ENCODE peak calls at places on chromosome 12, in six cellular contexts. J is CD8-positive, alpha-beta memory T cell; S is transverse colon; C is left ventricle myocardium inferior; A is mesenchymal stem cell; W is gastrocnemius medialis. F is an unnamed sample. For H3K36me3, the result is how much of the 10 kb centered on the place peaks cover.

GRCh38 chr12:2297004-2297403 is 244.2 kb downstream of the CACNA1C start:
- DNase-seq in J (no peak), C (no peak), S (no peak), A (no peak), W (no peak), F (no peak)

GRCh38 chr12:51009038-51009437 is 17.1 kb downstream of the SLC11A2 start:
- DNase-seq in J (peak), S (peak), A (no peak), W (peak), C (peak), F (no peak)

GRCh38 chr12:4292266-4293063 is 18.9 kb downstream of the CCND2 start:
- DNase-seq in W (no peak), C (no peak), J (no peak), A (no peak), S (no peak), F (no peak)

GRCh38 chr12:4918950-4919660 is 9.4 kb downstream of the KCNA1 start:
- DNase-seq in S (no peak), W (no peak), A (no peak), J (no peak), C (no peak), F (peak)

GRCh38 chr12:125470838-125471775 is 405.9 kb downstream of the AACS start:
- DNase-seq in C (no peak), A (no peak), W (no peak), S (peak), J (no peak), F (peak)

GRCh38 chr12:84911331-84912190 is 1.0 kb downstream of the SLC6A15 start:
- DNase-seq in S (peak), A (peak), J (no peak), W (no peak), C (no peak), F (peak)

GRCh38 chr12:49912345-49912744 is 8.6 kb upstream of the FAIM2 start:
- DNase-seq in A (no peak), S (no peak), C (peak), W (peak), J (no peak), F (no peak)

GRCh38 chr12:114841557-114842251 is 157.7 kb upstream of the TBX3 start:
- DNase-seq in C (no peak), A (no peak), J (no peak), W (no peak), S (no peak), F (no peak)

GRCh38 chr12:53476769-53477209 is 22.5 kb downstream of the MAP3K12 start:
- DNase-seq in C (no peak), A (peak), W (no peak), J (peak), S (no peak), F (no peak)

DNA sequence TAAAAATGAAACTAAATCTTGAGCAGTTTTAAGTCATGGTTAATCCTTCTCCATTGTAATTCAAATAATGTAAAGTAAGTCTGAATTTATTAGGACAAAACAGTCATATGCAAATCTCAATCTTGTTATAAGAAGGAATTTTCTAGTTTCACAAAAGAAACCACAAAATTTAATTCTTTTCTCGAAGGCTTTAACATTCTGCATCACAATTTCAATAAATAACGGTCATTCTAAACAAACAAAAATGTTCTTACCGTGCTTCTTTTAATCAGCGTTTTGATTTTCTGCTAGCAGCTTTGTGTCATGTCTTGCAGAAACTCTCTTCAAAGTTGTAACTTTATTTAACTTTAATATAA is 225 bp downstream of the CLEC2B start:
- DNase-seq in A (no peak), W (no peak), C (no peak), J (no peak), S (no peak), F (no peak)
- H3K4me3 ChIP-seq in A (peak), W (peak), C (peak), J (peak), S (no peak), F (peak)

GRCh38 chr12:6530576-6531260 is 3.6 kb upstream of the GAPDH start:
- DNase-seq in C (no peak), J (no peak), A (no peak), S (no peak), W (no peak), F (no peak)
- H3K36me3 ChIP-seq in C (half or more), J (under half), A (half or more), S (under half), W (half or more), F (half or more)

DNA sequence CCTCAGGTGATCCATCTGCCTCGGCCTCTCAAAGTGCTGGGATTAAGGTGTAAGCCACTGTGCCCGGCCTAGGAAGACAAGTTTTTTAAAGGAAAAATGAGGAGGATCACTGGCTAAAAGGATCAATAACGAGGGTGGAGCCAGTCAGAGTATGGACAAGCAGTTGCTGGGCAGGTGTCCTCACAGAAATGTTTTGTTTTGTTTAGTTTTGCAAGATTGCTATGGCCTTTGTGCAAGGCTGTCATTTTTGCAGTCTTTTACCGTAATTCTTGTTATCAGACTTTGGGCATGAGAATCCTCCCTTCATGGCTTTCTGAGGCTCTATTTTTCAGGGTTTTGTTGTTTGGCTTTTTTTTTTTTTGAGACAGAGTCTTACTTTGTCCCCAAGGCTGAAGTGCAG is 11.9 kb upstream of the METAP2 start:
- DNase-seq in S (no peak), A (no peak), C (no peak), W (no peak), J (no peak), F (no peak)
- H3K4me3 ChIP-seq in S (no peak), A (no peak), C (no peak), W (no peak), J (no peak), F (no peak)

DNA sequence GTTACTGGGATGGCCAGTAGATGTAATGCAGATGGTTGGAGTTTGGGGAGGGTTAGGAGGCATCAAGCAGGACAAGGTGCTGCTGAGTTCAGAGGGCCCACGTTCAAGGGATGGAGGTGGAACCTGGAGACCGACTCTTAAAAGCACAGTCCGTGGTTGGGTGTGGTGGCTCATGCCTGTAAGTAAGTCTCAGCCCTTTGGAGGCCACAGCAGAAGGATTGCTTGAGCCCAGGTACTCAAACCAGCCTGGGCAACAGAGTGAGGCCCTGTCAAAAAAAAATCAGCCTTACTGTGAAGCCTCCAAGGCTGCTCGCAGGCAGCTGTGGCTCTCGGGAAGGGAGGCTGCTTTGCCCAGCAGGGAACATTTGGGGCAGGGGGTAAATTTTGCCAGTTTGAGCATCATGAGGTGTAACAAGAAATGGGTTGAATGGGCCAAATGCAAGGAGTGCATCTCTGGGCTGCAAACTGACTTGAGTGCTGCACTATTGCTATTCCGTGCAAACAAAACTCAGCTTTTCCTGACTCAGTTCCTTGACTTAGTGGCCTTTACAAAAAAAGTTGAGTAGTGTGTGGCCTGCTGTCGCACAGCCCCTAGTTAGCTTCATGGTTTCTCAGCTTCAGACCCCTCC is 55.0 kb downstream of the ANAPC7 start:
- DNase-seq in A (no peak), W (no peak), C (no peak), S (no peak), J (no peak), F (no peak)
- H3K36me3 ChIP-seq in A (half or more), W (half or more), C (half or more), S (under half), J (under half), F (half or more)

GRCh38 chr12:131509706-131510105 is 201.2 kb upstream of the SFSWAP start:
- DNase-seq in W (no peak), A (no peak), C (no peak), S (no peak), J (no peak), F (no peak)
- H3K4me3 ChIP-seq in W (no peak), A (no peak), C (no peak), S (no peak), J (no peak), F (no peak)

GRCh38 chr12:95349291-95349690 is 124.7 kb upstream of the METAP2 start:
- DNase-seq in A (no peak), J (no peak), W (no peak), S (no peak), C (no peak), F (no peak)
- H3K36me3 ChIP-seq in A (under half), J (under half), W (under half), S (under half), C (under half), F (under half)

DNA sequence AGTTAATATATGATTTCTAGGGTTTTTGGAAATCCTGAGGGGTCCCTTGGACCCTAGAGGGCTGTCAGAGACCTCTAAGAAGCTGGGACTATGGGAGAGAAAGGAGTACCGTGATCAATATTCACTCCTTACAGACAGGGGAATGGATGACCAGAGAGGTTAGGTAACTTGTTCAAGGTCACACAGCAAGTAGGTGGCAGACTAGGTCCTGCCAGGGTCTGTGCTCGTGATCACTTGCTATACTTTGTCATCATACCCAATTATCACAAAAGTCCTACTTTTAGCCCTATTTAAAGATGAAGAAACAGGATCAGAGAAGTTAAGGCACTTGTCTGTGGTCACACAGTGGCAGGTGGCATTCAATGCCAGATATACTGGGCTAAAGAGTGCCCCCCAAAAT is 42.9 kb downstream of the WSCD2 start:
- DNase-seq in J (no peak), A (no peak), C (no peak), S (no peak), W (no peak), F (no peak)
- H3K4me3 ChIP-seq in J (no peak), A (no peak), C (no peak), S (no peak), W (no peak), F (no peak)

DNA sequence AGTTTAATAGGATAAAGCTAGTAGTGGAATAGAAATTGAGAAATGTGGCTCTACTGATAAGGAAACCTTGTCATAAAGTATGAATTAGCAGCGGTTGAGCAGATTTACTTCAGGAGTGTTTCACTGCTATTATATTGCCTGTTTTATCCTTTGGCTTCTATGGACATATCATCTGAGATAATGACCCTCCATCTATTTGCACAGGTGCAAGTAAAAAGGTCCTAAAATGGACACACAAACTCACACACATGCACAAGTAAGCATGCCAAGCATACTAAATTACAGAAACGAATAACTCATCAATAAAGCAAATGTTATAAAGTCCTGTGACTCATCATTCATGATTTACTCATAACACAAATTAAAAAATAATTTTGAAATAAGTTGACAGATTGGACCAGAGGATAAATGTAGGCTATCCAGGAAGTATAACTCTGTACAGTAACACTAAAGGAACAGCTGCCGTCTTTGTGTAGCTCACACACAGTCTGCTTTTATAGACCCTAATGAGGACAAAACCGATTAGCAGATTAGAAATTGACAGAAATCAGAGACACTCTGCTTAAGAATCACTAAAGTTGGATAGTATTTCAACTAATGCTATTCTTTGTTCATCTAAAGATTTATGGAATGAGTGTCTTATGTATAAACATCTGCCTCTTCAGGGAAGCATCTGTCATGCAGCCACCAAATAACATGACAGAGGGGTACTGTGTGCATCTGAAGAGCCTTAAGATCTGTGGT is 73.9 kb downstream of the SYT1 start:
- DNase-seq in W (no peak), J (no peak), C (no peak), S (no peak), A (no peak), F (no peak)
- H3K36me3 ChIP-seq in W (under half), J (under half), C (under half), S (under half), A (under half), F (under half)

GRCh38 chr12:110581951-110582285 is 1.2 kb downstream of the PPTC7 start:
- DNase-seq in A (no peak), W (peak), C (no peak), S (no peak), J (no peak), F (no peak)
- H3K4me3 ChIP-seq in A (peak), W (peak), C (peak), S (peak), J (peak), F (peak)

F was measured in MG63.